ENCODE peak calls at places on chromosomes 12 and 14, in ten cellular contexts. P, I, F, Z, X, T, O, Y, H and L are unnamed samples.

GRCh38 chr12:70637286-70637685 is at the start of gene PTPRB:
- DNase-seq in P (peak; percentile 9), I (no peak), F (no peak), Z (no peak), X (no peak), T (no peak), O (no peak), Y (no peak), H (no peak), L (no peak)

GRCh38 chr12:38124247-38125012 is 192.1 kb upstream of the ALG10B start:
- DNase-seq in P (no peak), I (no peak), F (no peak), Z (no peak), X (peak; percentile 95), T (no peak), O (no peak), Y (no peak), H (no peak), L (no peak)

GRCh38 chr12:4320287-4320858 is 640 bp upstream of the TIGAR start:
- DNase-seq in P (no peak), I (no peak), F (no peak), Z (no peak), X (no peak), T (no peak), O (no peak), Y (no peak), H (no peak), L (peak; percentile 62)

GRCh38 chr12:27207626-27208413 is 36.3 kb upstream of the STK38L start:
- DNase-seq in P (no peak), I (no peak), F (no peak), Z (no peak), X (peak; percentile 84), T (no peak), O (no peak), Y (no peak), H (peak; percentile 10), L (peak; percentile 64)

GRCh38 chr14:93369393-93370266 is 22.6 kb downstream of the COX8C start:
- DNase-seq in P (peak; percentile 57), I (no peak), F (no peak), Z (no peak), X (peak; percentile 83), T (no peak), O (peak; percentile 43), Y (no peak), H (no peak), L (peak; percentile 7)

GRCh38 chr14:33792387-33793368 is 158.2 kb downstream of the EGLN3 start:
- DNase-seq in P (peak; percentile 84), I (peak; percentile 52), F (peak; percentile 31), Z (peak; percentile 73), X (peak; percentile 69), T (peak; percentile 88), O (peak; percentile 51), Y (peak; percentile 72), H (peak; percentile 77), L (peak; percentile 75)

GRCh38 chr12:122841544-122842321 is 6.5 kb downstream of the HIP1R start:
- DNase-seq in P (peak; percentile 91), I (no peak), F (no peak), Z (peak; percentile 85), X (peak; percentile 91), T (peak; percentile 90), O (no peak), Y (no peak), H (peak; percentile 87), L (peak; percentile 80)

GRCh38 chr12:107096571-107096970 is 3.2 kb upstream of the CRY1 start:
- DNase-seq in P (no peak), I (no peak), F (no peak), Z (no peak), X (no peak), T (no peak), O (no peak), Y (no peak), H (no peak), L (no peak)

GRCh38 chr14:105247026-105247425 is 1.3 kb upstream of the BTBD6 start:
- DNase-seq in P (no peak), I (no peak), F (no peak), Z (no peak), X (no peak), T (no peak), O (no peak), Y (no peak), H (no peak), L (no peak)